ENCODE peak calls at places on chromosomes 6 and 20, in eight cellular contexts. A is IMR-90, N is adrenal gland, I is tibial nerve, K is prostate gland, F is stomach, M is HCT116, H is ovary. X is an unnamed sample.

GRCh38 chr6:2307794-2308193 is 62.4 kb upstream of the GMDS start:
- DNase-seq in A (no peak), N (no peak), I (no peak), K (no peak), F (no peak), M (no peak), H (no peak), X (no peak)

GRCh38 chr6:158815379-158815724 is 3.8 kb downstream of the EZR start:
- DNase-seq in A (no peak), N (no peak), I (no peak), K (no peak), F (peak; percentile 24), M (no peak), H (no peak), X (no peak)

GRCh38 chr20:41717464-41717863 is 99.3 kb upstream of the CHD6 start:
- DNase-seq in A (no peak), N (peak; percentile 60), I (no peak), K (no peak), F (peak; percentile 51), M (no peak), H (no peak), X (no peak)

GRCh38 chr6:136408205-136408604 is 118.6 kb upstream of the BCLAF1 start:
- DNase-seq in A (peak; percentile 69), N (no peak), I (no peak), K (no peak), F (no peak), M (no peak), H (no peak), X (no peak)

GRCh38 chr6:143264996-143265734 is 185.3 kb downstream of the ADAT2 start:
- DNase-seq in A (no peak), N (no peak), I (no peak), K (no peak), F (no peak), M (no peak), H (no peak), X (no peak)

GRCh38 chr6:133079901-133080300 is 161.3 kb upstream of the EYA4 start:
- DNase-seq in A (no peak), N (no peak), I (no peak), K (no peak), F (no peak), M (no peak), H (no peak), X (no peak)

GRCh38 chr6:122789078-122789861 is at the start of gene SMPDL3A:
- DNase-seq in A (peak; percentile 97), N (peak; percentile 85), I (peak; percentile 46), K (peak; percentile 64), F (peak; percentile 70), M (peak; percentile 57), H (peak; percentile 74), X (peak; percentile 83)

GRCh38 chr6:136175873-136176272 is 74.2 kb downstream of the MTFR2 start:
- DNase-seq in A (no peak), N (no peak), I (no peak), K (no peak), F (no peak), M (no peak), H (no peak), X (no peak)

GRCh38 chr6:152783217-152783878 is 32.8 kb downstream of the VIP start:
- DNase-seq in A (no peak), N (no peak), I (no peak), K (no peak), F (no peak), M (no peak), H (no peak), X (no peak)

GRCh38 chr20:1861347-1861987 is 33.7 kb upstream of the SIRPA start:
- DNase-seq in A (peak; percentile 25), N (no peak), I (no peak), K (peak; percentile 47), F (no peak), M (no peak), H (no peak), X (peak; percentile 37)

GRCh38 chr6:91664327-91664959 is 1077.6 kb upstream of the MAP3K7 start:
- DNase-seq in A (no peak), N (no peak), I (no peak), K (no peak), F (no peak), M (no peak), H (no peak), X (no peak)

GRCh38 chr6:101477436-101477835 is 83.9 kb downstream of the GRIK2 start:
- DNase-seq in A (no peak), N (no peak), I (no peak), K (no peak), F (no peak), M (no peak), H (no peak), X (no peak)

GRCh38 chr6:166351715-166352285 is 9.5 kb upstream of the SFT2D1 start:
- DNase-seq in A (no peak), N (peak; percentile 25), I (no peak), K (no peak), F (no peak), M (no peak), H (no peak), X (peak; percentile 45)

GRCh38 chr20:21325296-21325695 is 22.2 kb downstream of the XRN2 start:
- DNase-seq in A (peak; percentile 34), N (no peak), I (no peak), K (no peak), F (no peak), M (no peak), H (no peak), X (no peak)

GRCh38 chr6:10655508-10656055 is 38.8 kb downstream of the C6orf52 start:
- DNase-seq in A (no peak), N (no peak), I (no peak), K (no peak), F (no peak), M (no peak), H (no peak), X (no peak)

GRCh38 chr6:139473239-139473701 is 98.8 kb upstream of the CITED2 start:
- DNase-seq in A (no peak), N (peak; percentile 53), I (peak; percentile 14), K (no peak), F (no peak), M (no peak), H (peak; percentile 56), X (no peak)

GRCh38 chr6:71082033-71082620 is 125.3 kb upstream of the B3GAT2 start:
- DNase-seq in A (peak; percentile 35), N (no peak), I (no peak), K (no peak), F (no peak), M (no peak), H (no peak), X (no peak)
- H3K4me3 ChIP-seq in A (no peak overlapping the region), N (no peak overlapping the region), I (peak overlapping the region; percentile 1), K (no peak overlapping the region), F (no peak overlapping the region), M (no peak overlapping the region), H (peak overlapping the region; percentile 20), X (no peak overlapping the region)

GRCh38 chr6:42890311-42891198 is 11.1 kb downstream of the RPL7L1 start:
- DNase-seq in A (peak; percentile 97), N (peak; percentile 98), I (peak; percentile 77), K (peak; percentile 91), F (peak; percentile 90), M (peak; percentile 89), H (peak; percentile 92), X (peak; percentile 95)
- TF ChIP-seq POLR2A in A (peak; percentile 91), N (peak; percentile 71), I (peak; percentile 12), K (peak; percentile 49), F (no peak), M (peak; percentile 60), H (no peak), X (peak; percentile 94)

DNA sequence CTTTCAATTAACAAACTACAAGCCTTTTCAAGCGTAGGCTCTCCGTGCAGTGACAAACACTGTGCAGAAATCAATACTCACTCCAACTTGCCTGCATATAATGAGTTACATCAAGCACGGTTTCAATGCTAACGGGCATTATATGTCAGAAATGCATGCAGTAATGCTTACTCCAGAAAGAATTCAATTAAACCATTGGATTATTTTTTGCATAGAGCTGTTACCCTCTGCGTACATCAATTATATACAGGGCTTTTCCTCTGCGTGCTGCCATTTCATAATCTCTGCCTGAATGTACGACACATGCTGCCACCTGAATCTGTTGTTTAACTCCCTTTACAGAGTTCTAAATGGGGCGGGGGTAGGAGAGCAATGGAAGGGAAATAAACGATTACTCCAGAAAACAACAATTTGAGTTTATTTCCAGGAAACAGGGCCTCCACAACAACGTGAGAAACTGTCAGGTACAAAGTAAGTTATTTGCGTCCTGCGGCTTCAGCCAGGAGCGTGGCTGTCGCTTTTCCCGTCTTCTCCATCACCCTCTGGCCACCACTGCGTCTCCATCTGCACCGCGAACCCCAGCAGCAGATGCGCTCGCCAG is 1.8 kb downstream of the PTPRK start:
- DNase-seq in A (no peak), N (peak; percentile 42), I (no peak), K (no peak), F (no peak), M (no peak), H (no peak), X (no peak)
- H3K4me3 ChIP-seq in A (peak overlapping the region; percentile 93), N (no peak overlapping the region), I (peak overlapping the region; percentile 82), K (peak overlapping the region; percentile 64), F (peak overlapping the region; percentile 89), M (peak overlapping the region; percentile 92), H (peak overlapping the region; percentile 75), X (peak overlapping the region; percentile 87)

GRCh38 chr20:32465092-32465900 is 107.2 kb downstream of the ASXL1 start:
- DNase-seq in A (peak; percentile 92), N (peak; percentile 80), I (no peak), K (no peak), F (peak; percentile 90), M (no peak), H (peak; percentile 46), X (peak; percentile 94)
- TF ChIP-seq POLR2A in A (peak; percentile 33), N (no peak), I (no peak), K (no peak), F (no peak), M (no peak), H (no peak), X (peak; percentile 64)

GRCh38 chr6:53541900-53542299 is 3.0 kb downstream of the GCLC start:
- DNase-seq in A (no peak), N (no peak), I (no peak), K (no peak), F (no peak), M (no peak), H (no peak), X (no peak)
- H3K4me3 ChIP-seq in A (no peak overlapping the region), N (no peak overlapping the region), I (no peak overlapping the region), K (no peak overlapping the region), F (no peak overlapping the region), M (no peak overlapping the region), H (no peak overlapping the region), X (peak overlapping the region; percentile 76)

X was measured in transverse colon.